ENCODE peak calls at places on chromosome 14, in five cellular contexts. N is GM12878, A is HepG2, Z is H1, I is K562. Y is an unnamed sample.

GRCh38 chr14:99393059-99393655 is 87.5 kb downstream of the SETD3 start:
- DNase-seq in N (no peak), Z (peak), A (peak), I (peak), Y (peak)

GRCh38 chr14:70879448-70879847 is 27.8 kb upstream of the PCNX1 start:
- DNase-seq in Z (no peak), A (no peak), N (no peak), I (no peak), Y (no peak)

GRCh38 chr14:64654072-64654899 is 49.9 kb upstream of the PLEKHG3 start:
- DNase-seq in I (no peak), N (peak), A (peak), Z (no peak), Y (no peak)

GRCh38 chr14:91283666-91284065 is 39.2 kb upstream of the GPR68 start:
- DNase-seq in A (no peak), N (no peak), I (no peak), Z (no peak), Y (no peak)

GRCh38 chr14:88834883-88835431 is 10.5 kb downstream of the TTC8 start:
- DNase-seq in Z (no peak), I (no peak), A (no peak), N (no peak), Y (no peak)

GRCh38 chr14:92288994-92289393 is 34.0 kb upstream of the SLC24A4 start:
- DNase-seq in N (no peak), Z (no peak), A (no peak), I (no peak), Y (no peak)

GRCh38 chr14:58955294-58955821 is 233.1 kb upstream of the DAAM1 start:
- DNase-seq in Z (no peak), N (peak), A (no peak), I (no peak), Y (no peak)

GRCh38 chr14:32998433-32998832 is 59.8 kb downstream of the NPAS3 start:
- DNase-seq in N (no peak), A (no peak), I (no peak), Z (no peak), Y (no peak)

GRCh38 chr14:71452535-71452934 is 479.7 kb upstream of the RGS6 start:
- DNase-seq in A (no peak), Z (no peak), I (no peak), N (no peak), Y (no peak)

GRCh38 chr14:46574236-46574970 is 77.2 kb downstream of the RPL10L start:
- DNase-seq in Z (no peak), A (no peak), I (no peak), N (no peak), Y (no peak)

GRCh38 chr14:101405931-101406330 is 155.4 kb upstream of the DIO3 start:
- DNase-seq in N (no peak), A (no peak), Z (no peak), I (no peak), Y (no peak)

GRCh38 chr14:101402936-101403660 is 158.2 kb upstream of the DIO3 start:
- DNase-seq in N (no peak), Z (no peak), I (no peak), A (no peak), Y (no peak)

GRCh38 chr14:101406921-101407320 is 154.4 kb upstream of the DIO3 start:
- DNase-seq in Z (no peak), I (no peak), A (no peak), N (no peak), Y (no peak)

GRCh38 chr14:101405171-101405883 is 156.0 kb upstream of the DIO3 start:
- DNase-seq in I (no peak), A (no peak), N (no peak), Z (no peak), Y (no peak)

DNA sequence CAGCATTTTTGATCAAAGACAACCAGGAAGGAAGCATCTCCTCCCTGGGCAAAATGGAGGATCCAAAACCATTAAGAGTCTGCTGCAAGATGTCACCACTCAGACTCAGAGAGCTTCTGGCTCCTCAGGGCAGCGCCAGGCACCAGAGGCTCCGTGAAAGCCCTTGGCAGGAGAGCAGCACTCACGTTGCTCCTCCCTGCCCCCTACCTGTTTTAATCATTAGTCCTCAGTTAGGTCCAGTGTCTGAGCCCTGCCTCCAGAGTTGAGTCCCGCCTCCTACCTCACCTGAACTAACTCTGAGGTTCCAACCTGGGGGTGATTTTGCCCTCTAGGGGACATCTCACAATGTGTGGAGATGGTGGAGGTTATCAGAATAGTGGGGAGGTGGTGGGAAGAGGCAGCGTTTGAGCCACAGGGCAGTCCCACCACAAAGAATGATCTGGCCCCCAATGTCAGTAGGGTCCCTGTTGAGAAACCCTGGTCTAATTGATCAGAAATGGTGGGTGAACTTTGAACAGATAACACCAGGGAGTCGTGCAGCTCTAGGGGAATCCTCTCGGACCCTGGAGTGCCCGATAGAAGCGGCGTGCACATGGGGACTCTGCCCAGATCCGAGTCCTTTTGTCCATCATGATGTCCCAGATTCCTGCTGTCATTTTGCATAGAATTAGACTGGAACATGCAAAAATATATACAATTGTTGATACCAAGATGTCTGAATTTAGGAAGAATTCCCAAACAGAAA is 156.7 kb upstream of the DIO3 start:
- DNase-seq in I (no peak), A (no peak), Z (no peak), N (no peak), Y (no peak)
- H3K4me2 ChIP-seq in I (no peak), A (no peak), Z (no peak), N (no peak), Y (no peak)

DNA sequence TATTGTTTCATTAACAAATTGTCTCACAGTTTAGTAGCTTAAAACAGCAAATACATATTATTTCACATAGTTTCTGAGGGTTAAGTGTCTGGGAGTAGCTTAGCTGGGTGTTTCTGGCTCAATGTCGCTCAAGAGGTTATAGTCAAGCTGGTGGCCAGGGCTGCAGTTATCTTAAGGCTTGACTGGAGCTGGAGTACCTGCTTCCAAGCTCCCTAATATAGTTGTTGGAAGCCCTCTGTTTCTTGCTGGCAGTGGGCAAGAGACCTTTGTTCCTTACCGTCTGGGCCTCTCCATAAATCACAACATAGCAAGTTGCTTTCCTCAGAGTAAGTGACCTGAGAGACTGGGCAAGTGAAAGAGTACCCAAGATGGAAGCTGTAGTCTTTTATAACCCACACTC is 66.6 kb downstream of the RAD51B start:
- DNase-seq in N (no peak), Z (no peak), A (no peak), I (no peak), Y (no peak)
- TF ChIP-seq ATF3 in N (no peak), Z (no peak), A (no peak), I (no peak), Y (no peak)

GRCh38 chr14:68958553-68958952 is 20.5 kb downstream of the ACTN1 start:
- DNase-seq in A (no peak), I (no peak), N (no peak), Z (no peak), Y (no peak)
- H3K4me2 ChIP-seq in A (no peak), I (no peak), N (no peak), Z (no peak), Y (peak)

DNA sequence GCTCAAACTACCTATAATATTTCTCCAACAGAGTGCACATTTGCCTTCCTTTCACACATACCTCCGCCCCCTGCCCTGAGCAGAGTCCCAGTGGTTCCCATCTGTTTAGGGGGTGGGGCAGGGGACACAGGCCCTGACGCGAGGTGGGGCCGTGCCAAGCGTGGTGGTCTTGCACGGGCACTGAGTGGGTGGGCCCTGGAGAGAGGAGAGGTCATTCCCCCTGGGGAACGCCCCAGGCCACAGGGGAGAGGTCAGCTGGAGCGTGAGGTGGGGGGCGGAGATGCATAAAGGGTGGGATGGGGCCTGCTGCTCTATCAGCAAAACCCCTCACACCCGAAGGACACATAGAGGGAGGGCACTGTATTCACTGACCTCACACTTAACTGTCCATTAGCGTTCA is 441.9 kb downstream of the TMEM121 start:
- DNase-seq in Z (no peak), N (no peak), A (no peak), I (no peak), Y (no peak)
- TF ChIP-seq ATF3 in Z (no peak), N (no peak), A (no peak), I (no peak), Y (no peak)

Y was measured in HCT116.